ENCODE peak calls at places on chromosomes 4 and X, in four cellular contexts. N, Q, L and Z are unnamed samples.
A peak's percentile ranks its signal among the peaks of the same experiment; 100 is the strongest.

GRCh38 chrX:8815460-8816065 is 14.4 kb upstream of the FAM9A start:
- DNase-seq in N (no peak), Q (peak; percentile 45), L (peak; percentile 69), Z (peak; percentile 48)

GRCh38 chr4:104352211-104352610 is 142.5 kb downstream of the CXXC4 start:
- DNase-seq in N (peak; percentile 14), L (no peak), Q (peak; percentile 4), Z (peak; percentile 10)

GRCh38 chr4:184417802-184418511 is 56.4 kb downstream of the IRF2 start:
- DNase-seq in L (peak; percentile 47), Q (peak; percentile 27), N (no peak), Z (no peak)

GRCh38 chr4:52051213-52051614 is at the start of gene SPATA18:
- DNase-seq in N (peak; percentile 19), L (no peak), Q (no peak), Z (peak; percentile 51)

GRCh38 chr4:37666625-37667071 is 19.5 kb downstream of the RELL1 start:
- DNase-seq in L (no peak), Q (peak; percentile 61), N (no peak), Z (no peak)

GRCh38 chr4:74638689-74639088 is 155.6 kb downstream of the BTC start:
- DNase-seq in L (no peak), Q (no peak), N (no peak), Z (no peak)

GRCh38 chr4:14767142-14767541 is 235.1 kb upstream of the CPEB2 start:
- DNase-seq in L (no peak), Q (no peak), N (no peak), Z (no peak)

GRCh38 chr4:176924238-176924637 is 131.5 kb upstream of the VEGFC start:
- DNase-seq in Q (no peak), N (no peak), L (no peak), Z (no peak)

GRCh38 chrX:68677998-68678397 is 30.5 kb downstream of the STARD8 start:
- DNase-seq in N (no peak), L (no peak), Q (no peak), Z (no peak)

GRCh38 chr4:74499986-74500781 is 55.2 kb downstream of the AREG start:
- DNase-seq in Q (no peak), L (no peak), N (no peak), Z (no peak)

GRCh38 chr4:95549246-95550138 is 719 bp upstream of the UNC5C start:
- DNase-seq in N (peak; percentile 52), L (no peak), Q (no peak), Z (no peak)

GRCh38 chr4:169208516-169208915 is 62.2 kb downstream of the SH3RF1 start:
- DNase-seq in Q (no peak), N (no peak), L (no peak), Z (no peak)

GRCh38 chrX:103688949-103689348 is 2.5 kb upstream of the MORF4L2 start:
- DNase-seq in L (peak; percentile 11), Q (peak; percentile 21), N (no peak), Z (peak; percentile 49)

GRCh38 chr4:159366966-159367365 is 264.1 kb downstream of the RAPGEF2 start:
- DNase-seq in L (no peak), N (no peak), Q (peak; percentile 67), Z (no peak)

GRCh38 chrX:68387786-68388185 is 45.5 kb downstream of the OPHN1 start:
- DNase-seq in Q (no peak), N (no peak), L (no peak), Z (no peak)

GRCh38 chrX:132489256-132490085 is 633 bp upstream of the MBNL3 start:
- DNase-seq in N (peak; percentile 51), L (no peak), Q (no peak), Z (peak; percentile 54)

GRCh38 chrX:66021407-66021757 is 18.5 kb downstream of the VSIG4 start:
- DNase-seq in N (no peak), Q (no peak), L (no peak), Z (no peak)

GRCh38 chrX:53320543-53321215 is 39.3 kb upstream of the IQSEC2 start:
- DNase-seq in Q (no peak), N (no peak), L (no peak), Z (no peak)

GRCh38 chr4:136742330-136742729 is 790.0 kb downstream of the PCDH18 start:
- DNase-seq in Q (no peak), N (no peak), L (no peak), Z (no peak)

GRCh38 chr4:18684932-18685331 is 663.4 kb upstream of the LCORL start:
- DNase-seq in L (no peak), N (no peak), Q (no peak), Z (no peak)

GRCh38 chr4:16005671-16006070 is 42.7 kb upstream of the FGFBP2 start:
- DNase-seq in L (no peak), Q (no peak), N (no peak), Z (no peak)

GRCh38 chr4:94516999-94517398 is 65.3 kb downstream of the PDLIM5 start:
- DNase-seq in Q (no peak), N (no peak), L (no peak), Z (peak; percentile 11)

GRCh38 chr4:22434895-22435294 is 81.0 kb downstream of the ADGRA3 start:
- DNase-seq in L (peak; percentile 12), Q (peak; percentile 59), N (peak; percentile 45), Z (peak; percentile 32)

GRCh38 chr4:146639414-146639814 is 721 bp downstream of the POU4F2 start:
- DNase-seq in Q (no peak), N (no peak), L (no peak), Z (no peak)

GRCh38 chr4:184061582-184061981 is 156.1 kb downstream of the ENPP6 start:
- DNase-seq in L (no peak), Q (no peak), N (peak; percentile 26), Z (no peak)

GRCh38 chr4:17633600-17633999 is 19.2 kb downstream of the MED28 start:
- DNase-seq in L (no peak), Q (no peak), N (no peak), Z (no peak)

GRCh38 chr4:141636077-141636770 is at the start of gene IL15:
- DNase-seq in N (peak; percentile 77), L (no peak), Q (peak; percentile 16), Z (peak; percentile 26)

GRCh38 chr4:147117400-147117799 is 171.7 kb upstream of the TTC29 start:
- DNase-seq in Q (no peak), L (no peak), N (no peak), Z (peak; percentile 11)

GRCh38 chrX:150767475-150768131 is 74.4 kb downstream of the MTMR1 start:
- DNase-seq in N (no peak), Q (no peak), L (peak; percentile 47), Z (no peak)

GRCh38 chr4:54539500-54540029 is 118.2 kb upstream of the KIT start:
- DNase-seq in Q (peak; percentile 6), N (peak; percentile 74), L (peak; percentile 22), Z (peak; percentile 66)
- TF ChIP-seq ELF4 in Q (no peak), N (no peak), L (no peak), Z (no peak)

GRCh38 chr4:156945532-156945931 is 26.1 kb downstream of the PDGFC start:
- DNase-seq in L (no peak), Q (no peak), N (no peak), Z (no peak)

GRCh38 chr4:156939801-156940200 is 31.8 kb downstream of the PDGFC start:
- DNase-seq in Q (no peak), N (no peak), L (no peak), Z (no peak)

GRCh38 chr4:156942991-156943390 is 28.6 kb downstream of the PDGFC start:
- DNase-seq in L (no peak), Q (no peak), N (no peak), Z (no peak)

GRCh38 chr4:156939151-156939550 is 32.4 kb downstream of the PDGFC start:
- DNase-seq in Q (no peak), L (no peak), N (no peak), Z (no peak)

DNA sequence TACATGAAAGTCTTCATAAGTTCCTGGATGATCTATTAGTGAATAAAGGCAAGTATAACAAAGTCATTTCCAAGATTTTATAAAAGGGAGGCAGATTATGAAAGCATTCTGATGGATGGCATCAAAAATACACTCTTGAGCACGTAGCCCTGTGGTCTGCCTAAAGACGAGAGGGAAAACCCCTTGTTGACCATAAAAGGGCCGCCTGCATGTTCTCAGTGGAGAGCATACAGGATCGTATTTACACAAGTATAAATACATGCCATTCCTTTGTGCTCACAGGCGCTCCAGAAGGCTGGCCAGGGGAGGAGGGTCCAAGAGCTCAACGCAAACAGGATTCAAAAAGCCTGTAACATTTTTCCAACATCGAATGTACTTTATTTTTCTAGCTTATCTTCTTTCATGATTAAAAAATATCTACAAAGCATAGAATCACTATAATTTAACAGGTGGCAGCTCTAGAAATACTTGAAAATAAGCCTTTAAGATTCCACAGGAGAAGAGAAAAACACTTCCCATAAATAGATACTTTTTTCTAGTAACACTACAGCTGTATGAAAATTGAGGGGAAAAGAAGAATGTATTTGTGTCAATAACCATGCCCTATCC is 29.6 kb downstream of the PDGFC start:
- DNase-seq in Q (peak; percentile 98), L (no peak), N (peak; percentile 35), Z (peak; percentile 65)
- TF ChIP-seq ELF4 in Q (no peak), L (no peak), N (no peak), Z (no peak)

DNA sequence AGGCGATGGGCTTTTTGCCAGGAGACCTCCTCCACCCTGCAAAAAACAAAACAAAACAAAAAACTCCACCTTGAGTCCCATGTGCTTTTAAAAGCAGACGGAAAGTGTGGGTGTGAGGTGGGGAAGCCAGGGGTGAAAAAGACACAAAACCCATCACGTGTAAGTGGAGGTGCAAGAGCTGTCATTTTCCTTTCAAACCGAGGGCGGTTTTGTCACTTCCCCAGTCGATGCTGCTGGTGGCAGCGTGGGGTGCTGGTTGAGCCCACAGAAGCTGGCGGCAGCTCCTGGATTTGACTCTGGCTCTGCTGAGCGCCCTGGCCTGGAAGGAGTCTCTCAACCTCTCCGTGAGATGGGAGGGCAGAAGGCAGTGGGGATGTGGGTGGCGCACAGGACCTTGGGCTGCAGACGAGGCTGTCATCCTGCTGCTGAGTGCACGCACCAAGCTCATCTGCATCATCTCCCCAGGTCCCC is 110.0 kb downstream of the PSAPL1 start:
- DNase-seq in L (no peak), Q (no peak), N (no peak), Z (no peak)
- TF ChIP-seq ELF4 in L (no peak), Q (no peak), N (no peak), Z (no peak)

DNA sequence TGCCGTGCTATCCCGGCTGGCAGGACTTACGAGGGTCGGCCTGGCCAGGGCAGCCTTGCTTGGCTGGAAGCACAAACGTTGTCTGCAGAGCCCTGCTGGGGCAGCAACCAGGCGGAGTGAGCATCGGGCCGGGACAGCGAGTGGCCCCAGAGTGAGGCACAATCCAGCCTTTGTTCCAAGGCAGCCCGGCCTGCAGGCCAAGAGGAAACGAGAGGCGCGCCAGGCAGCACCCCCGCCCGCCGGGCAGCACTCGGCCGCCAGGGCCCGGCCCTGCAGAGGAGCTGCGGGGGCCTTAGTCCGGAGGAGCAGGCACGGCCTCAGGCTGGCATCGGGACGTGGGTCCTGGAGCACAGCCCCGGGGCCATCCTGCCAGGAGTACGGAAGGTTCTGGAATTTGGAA is 24.1 kb downstream of the FGFRL1 start:
- DNase-seq in Q (peak; percentile 67), N (no peak), L (no peak), Z (no peak)
- TF ChIP-seq ELF4 in Q (no peak), N (no peak), L (no peak), Z (no peak)